ENCODE peak calls at places on chromosomes 4 and X, in ten cellular contexts. One of them, this sample, is unnamed.

GRCh38 chr4:6229095-6229494 is 28.7 kb upstream of the JAKMIP1 start:
- DNase-seq in T follicular helper cell: no peak
- DNase-seq in SHP77: no peak
- DNase-seq in NCI-H345: no peak
- DNase-seq in mucosa of gallbladder: no peak
- DNase-seq in neuronal stem cell: no peak
- DNase-seq in NCI-H1105: no peak
- DNase-seq in activated T-helper 1 cell treated with Interleukin-2 at 50 U/mL for 16 hours: no peak
- DNase-seq in Caki2: no peak
- DNase-seq in WERI-Rb-1: peak
- DNase-seq in this sample: peak

GRCh38 chrX:152640039-152640818 is 2.5 kb downstream of the GABRQ start:
- DNase-seq in WERI-Rb-1: peak
- DNase-seq in activated T-helper 1 cell treated with Interleukin-2 at 50 U/mL for 16 hours: no peak
- DNase-seq in SHP77: no peak
- DNase-seq in T follicular helper cell: no peak
- DNase-seq in mucosa of gallbladder: no peak
- DNase-seq in NCI-H1105: no peak
- DNase-seq in NCI-H345: no peak
- DNase-seq in Caki2: no peak
- DNase-seq in neuronal stem cell: no peak
- DNase-seq in this sample: no peak

GRCh38 chrX:40130207-40130606 is 32.4 kb upstream of the BCOR start:
- DNase-seq in activated T-helper 1 cell treated with Interleukin-2 at 50 U/mL for 16 hours: no peak
- DNase-seq in WERI-Rb-1: no peak
- DNase-seq in Caki2: peak
- DNase-seq in T follicular helper cell: no peak
- DNase-seq in neuronal stem cell: no peak
- DNase-seq in mucosa of gallbladder: no peak
- DNase-seq in SHP77: no peak
- DNase-seq in NCI-H1105: no peak
- DNase-seq in NCI-H345: no peak
- DNase-seq in this sample: no peak

GRCh38 chr4:7359302-7360063 is 75.2 kb downstream of the PSAPL1 start:
- DNase-seq in activated T-helper 1 cell treated with Interleukin-2 at 50 U/mL for 16 hours: no peak
- DNase-seq in neuronal stem cell: no peak
- DNase-seq in WERI-Rb-1: no peak
- DNase-seq in SHP77: no peak
- DNase-seq in Caki2: no peak
- DNase-seq in T follicular helper cell: no peak
- DNase-seq in mucosa of gallbladder: no peak
- DNase-seq in NCI-H345: peak
- DNase-seq in NCI-H1105: no peak
- DNase-seq in this sample: no peak

GRCh38 chrX:142134533-142134932 is 70.6 kb downstream of the MAGEC2 start:
- DNase-seq in T follicular helper cell: no peak
- DNase-seq in WERI-Rb-1: no peak
- DNase-seq in mucosa of gallbladder: no peak
- DNase-seq in neuronal stem cell: no peak
- DNase-seq in Caki2: no peak
- DNase-seq in NCI-H345: no peak
- DNase-seq in activated T-helper 1 cell treated with Interleukin-2 at 50 U/mL for 16 hours: no peak
- DNase-seq in NCI-H1105: no peak
- DNase-seq in SHP77: no peak
- DNase-seq in this sample: no peak

GRCh38 chr4:145132521-145133098 is 34.5 kb downstream of the ABCE1 start:
- DNase-seq in activated T-helper 1 cell treated with Interleukin-2 at 50 U/mL for 16 hours: no peak
- DNase-seq in SHP77: no peak
- DNase-seq in T follicular helper cell: no peak
- DNase-seq in mucosa of gallbladder: no peak
- DNase-seq in neuronal stem cell: no peak
- DNase-seq in Caki2: no peak
- DNase-seq in NCI-H1105: no peak
- DNase-seq in NCI-H345: no peak
- DNase-seq in WERI-Rb-1: no peak
- DNase-seq in this sample: no peak

GRCh38 chr4:107138433-107138832 is 102.3 kb upstream of the DKK2 start:
- DNase-seq in WERI-Rb-1: no peak
- DNase-seq in activated T-helper 1 cell treated with Interleukin-2 at 50 U/mL for 16 hours: no peak
- DNase-seq in NCI-H1105: no peak
- DNase-seq in mucosa of gallbladder: no peak
- DNase-seq in NCI-H345: no peak
- DNase-seq in neuronal stem cell: no peak
- DNase-seq in T follicular helper cell: no peak
- DNase-seq in SHP77: no peak
- DNase-seq in Caki2: no peak
- DNase-seq in this sample: no peak

GRCh38 chrX:19127649-19128168 is 5.4 kb upstream of the ADGRG2 start:
- DNase-seq in mucosa of gallbladder: no peak
- DNase-seq in SHP77: no peak
- DNase-seq in activated T-helper 1 cell treated with Interleukin-2 at 50 U/mL for 16 hours: no peak
- DNase-seq in NCI-H1105: no peak
- DNase-seq in T follicular helper cell: no peak
- DNase-seq in WERI-Rb-1: no peak
- DNase-seq in Caki2: peak
- DNase-seq in neuronal stem cell: no peak
- DNase-seq in NCI-H345: no peak
- DNase-seq in this sample: no peak

GRCh38 chrX:119971184-119971583 is 27.6 kb upstream of the NKAP start:
- DNase-seq in SHP77: no peak
- DNase-seq in activated T-helper 1 cell treated with Interleukin-2 at 50 U/mL for 16 hours: no peak
- DNase-seq in NCI-H1105: no peak
- DNase-seq in Caki2: no peak
- DNase-seq in WERI-Rb-1: no peak
- DNase-seq in neuronal stem cell: no peak
- DNase-seq in T follicular helper cell: no peak
- DNase-seq in NCI-H345: no peak
- DNase-seq in mucosa of gallbladder: no peak
- DNase-seq in this sample: no peak

GRCh38 chr4:68466185-68466584 is 18.9 kb downstream of the TMPRSS11E start:
- DNase-seq in mucosa of gallbladder: no peak
- DNase-seq in activated T-helper 1 cell treated with Interleukin-2 at 50 U/mL for 16 hours: no peak
- DNase-seq in WERI-Rb-1: no peak
- DNase-seq in T follicular helper cell: no peak
- DNase-seq in NCI-H345: no peak
- DNase-seq in NCI-H1105: no peak
- DNase-seq in SHP77: no peak
- DNase-seq in Caki2: peak
- DNase-seq in neuronal stem cell: no peak
- DNase-seq in this sample: no peak

GRCh38 chrX:155819966-155820491 is 61.1 kb upstream of the VAMP7 start:
- DNase-seq in T follicular helper cell: peak
- DNase-seq in neuronal stem cell: peak
- DNase-seq in SHP77: peak
- DNase-seq in activated T-helper 1 cell treated with Interleukin-2 at 50 U/mL for 16 hours: peak
- DNase-seq in mucosa of gallbladder: peak
- DNase-seq in NCI-H1105: peak
- DNase-seq in WERI-Rb-1: peak
- DNase-seq in NCI-H345: peak
- DNase-seq in Caki2: peak
- DNase-seq in this sample: peak

GRCh38 chrX:46587753-46588171 is 14.2 kb downstream of the CHST7 start:
- DNase-seq in Caki2: no peak
- DNase-seq in SHP77: no peak
- DNase-seq in activated T-helper 1 cell treated with Interleukin-2 at 50 U/mL for 16 hours: no peak
- DNase-seq in NCI-H1105: no peak
- DNase-seq in NCI-H345: no peak
- DNase-seq in neuronal stem cell: no peak
- DNase-seq in WERI-Rb-1: no peak
- DNase-seq in T follicular helper cell: no peak
- DNase-seq in mucosa of gallbladder: no peak
- DNase-seq in this sample: no peak

GRCh38 chr4:178316211-178316610 is 874.0 kb upstream of the AGA start:
- DNase-seq in SHP77: peak
- DNase-seq in activated T-helper 1 cell treated with Interleukin-2 at 50 U/mL for 16 hours: no peak
- DNase-seq in Caki2: no peak
- DNase-seq in neuronal stem cell: no peak
- DNase-seq in T follicular helper cell: no peak
- DNase-seq in NCI-H1105: no peak
- DNase-seq in WERI-Rb-1: no peak
- DNase-seq in mucosa of gallbladder: no peak
- DNase-seq in NCI-H345: no peak
- DNase-seq in this sample: no peak

GRCh38 chr4:40749717-40750460 is at the start of gene NSUN7:
- DNase-seq in neuronal stem cell: peak
- DNase-seq in WERI-Rb-1: peak
- DNase-seq in T follicular helper cell: no peak
- DNase-seq in SHP77: peak
- DNase-seq in activated T-helper 1 cell treated with Interleukin-2 at 50 U/mL for 16 hours: no peak
- DNase-seq in NCI-H345: peak
- DNase-seq in NCI-H1105: peak
- DNase-seq in Caki2: no peak
- DNase-seq in mucosa of gallbladder: peak
- DNase-seq in this sample: no peak

GRCh38 chr4:80361329-80361900 is 25.9 kb downstream of the CFAP299 start:
- DNase-seq in NCI-H1105: peak
- DNase-seq in mucosa of gallbladder: no peak
- DNase-seq in SHP77: peak
- DNase-seq in Caki2: no peak
- DNase-seq in NCI-H345: peak
- DNase-seq in WERI-Rb-1: no peak
- DNase-seq in activated T-helper 1 cell treated with Interleukin-2 at 50 U/mL for 16 hours: no peak
- DNase-seq in neuronal stem cell: no peak
- DNase-seq in T follicular helper cell: no peak
- DNase-seq in this sample: no peak

GRCh38 chr4:52628974-52629373 is 30.1 kb downstream of the USP46 start:
- DNase-seq in activated T-helper 1 cell treated with Interleukin-2 at 50 U/mL for 16 hours: no peak
- DNase-seq in NCI-H345: no peak
- DNase-seq in WERI-Rb-1: no peak
- DNase-seq in neuronal stem cell: no peak
- DNase-seq in NCI-H1105: no peak
- DNase-seq in SHP77: no peak
- DNase-seq in Caki2: no peak
- DNase-seq in T follicular helper cell: no peak
- DNase-seq in mucosa of gallbladder: no peak
- DNase-seq in this sample: no peak